ENCODE peak calls at places on chromosomes 13 and 19, in four cellular contexts. One of them, this sample, is unnamed. For H3K4me1, the result is how much of the 10 kb centered on the place peaks cover.

GRCh38 chr19:35136231-35136630 is 1.4 kb upstream of the LGI4 start:
- DNase-seq in psoas muscle: no peak
- DNase-seq in upper lobe of right lung: no peak
- DNase-seq in stomach: no peak
- DNase-seq in this sample: no peak

GRCh38 chr13:26497991-26498423 is 59.5 kb upstream of the WASF3 start:
- DNase-seq in psoas muscle: no peak
- DNase-seq in upper lobe of right lung: no peak
- DNase-seq in stomach: no peak
- DNase-seq in this sample: no peak

GRCh38 chr13:99859178-99860177 is 112.1 kb downstream of the ZIC5 start:
- DNase-seq in psoas muscle: no peak
- DNase-seq in upper lobe of right lung: no peak
- DNase-seq in stomach: no peak
- DNase-seq in this sample: no peak

GRCh38 chr13:113034451-113035208 is 65.6 kb downstream of the MCF2L start:
- DNase-seq in psoas muscle: no peak
- DNase-seq in upper lobe of right lung: no peak
- DNase-seq in stomach: peak
- DNase-seq in this sample: no peak

GRCh38 chr19:54560881-54561385 is 12.7 kb upstream of the LILRA2 start:
- DNase-seq in psoas muscle: no peak
- DNase-seq in upper lobe of right lung: no peak
- DNase-seq in stomach: no peak
- DNase-seq in this sample: no peak

GRCh38 chr19:39563408-39563807 is 23.4 kb upstream of the EID2 start:
- DNase-seq in psoas muscle: no peak
- DNase-seq in upper lobe of right lung: no peak
- DNase-seq in stomach: no peak
- DNase-seq in this sample: no peak

GRCh38 chr13:111972261-111972780 is 94.6 kb upstream of the SOX1 start:
- DNase-seq in psoas muscle: no peak
- DNase-seq in upper lobe of right lung: peak
- DNase-seq in stomach: no peak
- DNase-seq in this sample: no peak

GRCh38 chr13:113466321-113466836 is 13.1 kb upstream of the ADPRHL1 start:
- DNase-seq in psoas muscle: no peak
- DNase-seq in upper lobe of right lung: no peak
- DNase-seq in stomach: no peak
- DNase-seq in this sample: no peak

GRCh38 chr19:15841875-15842569 is 26.6 kb upstream of the OR10H1 start:
- DNase-seq in psoas muscle: no peak
- DNase-seq in upper lobe of right lung: no peak
- DNase-seq in stomach: no peak
- DNase-seq in this sample: no peak

GRCh38 chr13:62250501-62251175 is 835.0 kb upstream of the PCDH20 start:
- DNase-seq in psoas muscle: no peak
- DNase-seq in upper lobe of right lung: no peak
- DNase-seq in stomach: no peak
- DNase-seq in this sample: no peak

DNA sequence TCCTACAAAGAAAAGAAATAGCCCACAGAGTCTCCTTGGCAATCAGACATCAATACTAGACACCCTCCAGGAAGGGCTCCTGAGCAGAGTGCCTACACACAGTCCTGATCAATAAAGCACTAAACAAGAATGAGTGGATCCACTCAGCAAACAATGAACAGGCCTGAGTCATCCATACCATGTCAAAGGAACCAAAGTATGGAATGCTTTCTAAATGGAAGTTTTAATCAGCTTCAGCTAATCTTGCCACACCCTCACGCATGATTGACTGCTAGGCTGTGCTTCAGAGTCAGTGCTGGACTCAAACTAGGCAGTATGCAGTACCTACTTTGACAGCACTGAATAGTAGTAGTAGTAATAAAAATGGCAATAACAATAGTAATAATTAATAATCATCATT is 392.7 kb upstream of the HTR2A start:
- DNase-seq in psoas muscle: no peak
- DNase-seq in upper lobe of right lung: no peak
- DNase-seq in stomach: no peak
- DNase-seq in this sample: no peak
- H3K4me1 ChIP-seq in psoas muscle: under half
- H3K4me1 ChIP-seq in upper lobe of right lung: under half
- H3K4me1 ChIP-seq in stomach: under half
- H3K4me1 ChIP-seq in this sample: under half

DNA sequence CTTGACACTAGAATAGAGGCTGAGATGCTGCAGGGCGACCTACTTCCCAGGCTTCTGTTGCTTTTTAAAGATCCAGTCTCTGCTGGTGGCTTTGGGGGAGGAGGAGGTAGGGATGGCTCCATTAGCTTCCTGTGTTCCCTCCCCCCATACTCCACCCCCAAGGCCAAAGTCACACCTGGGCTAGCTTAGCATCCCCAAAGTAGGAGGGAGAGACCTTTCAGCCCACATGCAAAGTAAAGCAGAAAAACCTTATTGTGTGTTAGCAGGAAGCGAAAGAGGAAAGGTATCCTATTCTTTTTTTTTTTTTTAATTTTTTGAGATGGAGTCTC is 3.2 kb upstream of the TNPO2 start:
- DNase-seq in psoas muscle: no peak
- DNase-seq in upper lobe of right lung: no peak
- DNase-seq in stomach: no peak
- DNase-seq in this sample: no peak
- H3K4me1 ChIP-seq in psoas muscle: under half
- H3K4me1 ChIP-seq in upper lobe of right lung: under half
- H3K4me1 ChIP-seq in stomach: under half
- H3K4me1 ChIP-seq in this sample: under half

GRCh38 chr13:50587122-50587521 is 256.4 kb downstream of the DLEU7 start:
- DNase-seq in psoas muscle: no peak
- DNase-seq in upper lobe of right lung: no peak
- DNase-seq in stomach: no peak
- DNase-seq in this sample: no peak

GRCh38 chr13:50587839-50588373 is 255.6 kb downstream of the DLEU7 start:
- DNase-seq in psoas muscle: no peak
- DNase-seq in upper lobe of right lung: no peak
- DNase-seq in stomach: no peak
- DNase-seq in this sample: no peak

GRCh38 chr13:50589139-50589538 is 254.4 kb downstream of the DLEU7 start:
- DNase-seq in psoas muscle: no peak
- DNase-seq in upper lobe of right lung: no peak
- DNase-seq in stomach: no peak
- DNase-seq in this sample: no peak

GRCh38 chr13:50589651-50590054 is 253.8 kb downstream of the DLEU7 start:
- DNase-seq in psoas muscle: no peak
- DNase-seq in upper lobe of right lung: no peak
- DNase-seq in stomach: no peak
- DNase-seq in this sample: no peak

DNA sequence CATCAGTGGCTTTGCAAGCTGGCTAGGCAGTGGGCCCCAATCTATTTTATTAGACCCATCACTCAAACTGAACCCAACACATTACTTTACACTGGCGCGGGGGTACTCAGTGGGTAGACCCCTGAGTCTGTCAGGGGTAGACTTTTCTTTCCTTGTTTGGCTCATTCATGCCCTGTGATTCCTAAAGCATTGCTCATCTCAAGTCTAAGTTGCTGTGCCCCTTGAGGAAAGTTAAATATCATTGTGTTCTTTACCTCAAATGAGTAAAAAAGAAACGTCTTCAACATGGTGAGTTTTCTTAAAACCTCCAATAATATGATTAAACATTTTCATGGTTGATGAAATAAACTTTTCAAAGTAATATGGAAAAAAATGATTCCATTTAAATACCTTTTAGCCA is 254.8 kb downstream of the DLEU7 start:
- DNase-seq in psoas muscle: no peak
- DNase-seq in upper lobe of right lung: no peak
- DNase-seq in stomach: no peak
- DNase-seq in this sample: no peak
- H3K4me1 ChIP-seq in psoas muscle: under half
- H3K4me1 ChIP-seq in upper lobe of right lung: under half
- H3K4me1 ChIP-seq in stomach: under half
- H3K4me1 ChIP-seq in this sample: under half

GRCh38 chr13:41837668-41838067 is 123.2 kb downstream of the VWA8 start:
- DNase-seq in psoas muscle: no peak
- DNase-seq in upper lobe of right lung: no peak
- DNase-seq in stomach: no peak
- DNase-seq in this sample: no peak

GRCh38 chr13:41833201-41833600 is 127.7 kb downstream of the VWA8 start:
- DNase-seq in psoas muscle: no peak
- DNase-seq in upper lobe of right lung: no peak
- DNase-seq in stomach: no peak
- DNase-seq in this sample: no peak

GRCh38 chr13:41835871-41836270 is 125.0 kb downstream of the VWA8 start:
- DNase-seq in psoas muscle: no peak
- DNase-seq in upper lobe of right lung: no peak
- DNase-seq in stomach: no peak
- DNase-seq in this sample: no peak

DNA sequence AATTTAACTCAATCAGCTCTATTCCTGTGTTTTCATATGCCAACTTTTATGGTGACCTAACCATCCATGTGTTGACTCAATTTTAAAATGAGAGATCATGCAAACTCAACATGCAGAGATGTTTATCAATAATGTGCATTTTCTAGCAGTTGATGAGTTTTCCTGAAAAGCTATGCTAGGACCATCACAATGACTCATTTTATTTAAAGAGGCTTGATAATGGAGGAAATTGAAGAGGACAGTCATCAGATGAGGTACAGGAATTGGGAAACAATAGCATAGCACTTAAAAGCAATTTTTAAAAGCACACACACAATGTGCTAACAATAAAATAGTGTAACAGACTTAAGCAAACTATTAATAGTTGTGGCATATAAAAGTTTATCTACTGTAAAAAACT is 127.1 kb downstream of the VWA8 start:
- DNase-seq in psoas muscle: no peak
- DNase-seq in upper lobe of right lung: no peak
- DNase-seq in stomach: no peak
- DNase-seq in this sample: no peak
- H3K4me1 ChIP-seq in psoas muscle: under half
- H3K4me1 ChIP-seq in upper lobe of right lung: under half
- H3K4me1 ChIP-seq in stomach: under half
- H3K4me1 ChIP-seq in this sample: under half

GRCh38 chr13:75402787-75403186 is 79.2 kb downstream of the TBC1D4 start:
- DNase-seq in psoas muscle: peak
- DNase-seq in upper lobe of right lung: no peak
- DNase-seq in stomach: no peak
- DNase-seq in this sample: no peak
- H3K4me1 ChIP-seq in psoas muscle: half or more
- H3K4me1 ChIP-seq in upper lobe of right lung: under half
- H3K4me1 ChIP-seq in stomach: under half
- H3K4me1 ChIP-seq in this sample: under half

GRCh38 chr13:51603716-51604115 is 19.5 kb downstream of the WDFY2 start:
- DNase-seq in psoas muscle: no peak
- DNase-seq in upper lobe of right lung: no peak
- DNase-seq in stomach: no peak
- DNase-seq in this sample: no peak
- H3K4me1 ChIP-seq in psoas muscle: under half
- H3K4me1 ChIP-seq in upper lobe of right lung: under half
- H3K4me1 ChIP-seq in stomach: under half
- H3K4me1 ChIP-seq in this sample: under half

DNA sequence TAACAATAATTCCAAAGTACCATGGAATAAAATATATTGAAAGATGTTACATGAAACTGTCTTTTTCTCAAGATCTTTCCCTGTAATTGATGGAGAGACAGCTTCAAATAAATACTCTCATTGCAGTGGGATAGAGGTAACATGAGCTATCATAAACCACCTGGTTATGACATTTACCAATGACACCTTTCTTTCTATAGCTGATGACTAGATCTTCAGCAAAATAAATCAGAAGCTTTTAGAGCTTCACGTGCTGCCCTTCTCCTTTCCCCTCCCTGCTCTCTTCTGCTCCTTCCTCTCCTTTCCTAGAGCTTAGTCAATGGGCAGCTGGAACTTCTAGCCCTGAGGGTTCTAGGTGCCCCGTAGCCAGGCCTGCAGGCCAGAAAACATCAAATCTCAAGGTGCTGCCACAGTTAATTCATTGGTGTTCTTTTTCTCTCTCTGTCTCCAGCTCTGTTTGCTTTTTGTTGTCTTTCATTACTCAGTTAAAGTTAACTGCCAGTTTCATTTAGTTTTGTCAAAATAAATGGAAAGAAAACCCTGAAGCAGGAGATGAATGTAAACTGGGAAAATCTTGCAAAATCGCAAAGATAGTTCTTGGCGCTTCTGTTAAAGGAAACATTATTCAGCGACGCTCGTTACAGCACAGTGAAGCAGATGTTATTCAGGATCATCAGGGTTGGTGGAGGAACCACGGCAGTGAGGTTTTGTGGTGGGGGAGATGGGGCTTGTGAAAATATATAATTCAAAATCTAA is 8.3 kb upstream of the METTL21C start:
- DNase-seq in psoas muscle: no peak
- DNase-seq in upper lobe of right lung: no peak
- DNase-seq in stomach: no peak
- DNase-seq in this sample: no peak
- H3K4me1 ChIP-seq in psoas muscle: under half
- H3K4me1 ChIP-seq in upper lobe of right lung: under half
- H3K4me1 ChIP-seq in stomach: under half
- H3K4me1 ChIP-seq in this sample: under half

DNA sequence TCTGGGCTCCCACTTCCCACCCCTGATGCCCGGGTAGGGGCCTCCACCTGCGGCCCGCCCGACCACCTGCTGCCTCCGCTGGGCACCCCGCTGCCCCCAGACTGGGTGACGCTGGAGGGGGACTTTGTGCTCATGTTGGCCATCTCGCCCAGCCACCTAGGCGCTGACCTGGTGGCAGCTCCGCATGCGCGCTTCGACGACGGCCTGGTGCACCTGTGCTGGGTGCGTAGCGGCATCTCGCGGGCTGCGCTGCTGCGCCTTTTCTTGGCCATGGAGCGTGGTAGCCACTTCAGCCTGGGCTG is 7.9 kb downstream of the DBP start:
- DNase-seq in psoas muscle: peak
- DNase-seq in upper lobe of right lung: peak
- DNase-seq in stomach: no peak
- DNase-seq in this sample: no peak
- H3K4me1 ChIP-seq in psoas muscle: under half
- H3K4me1 ChIP-seq in upper lobe of right lung: under half
- H3K4me1 ChIP-seq in stomach: half or more
- H3K4me1 ChIP-seq in this sample: under half

DNA sequence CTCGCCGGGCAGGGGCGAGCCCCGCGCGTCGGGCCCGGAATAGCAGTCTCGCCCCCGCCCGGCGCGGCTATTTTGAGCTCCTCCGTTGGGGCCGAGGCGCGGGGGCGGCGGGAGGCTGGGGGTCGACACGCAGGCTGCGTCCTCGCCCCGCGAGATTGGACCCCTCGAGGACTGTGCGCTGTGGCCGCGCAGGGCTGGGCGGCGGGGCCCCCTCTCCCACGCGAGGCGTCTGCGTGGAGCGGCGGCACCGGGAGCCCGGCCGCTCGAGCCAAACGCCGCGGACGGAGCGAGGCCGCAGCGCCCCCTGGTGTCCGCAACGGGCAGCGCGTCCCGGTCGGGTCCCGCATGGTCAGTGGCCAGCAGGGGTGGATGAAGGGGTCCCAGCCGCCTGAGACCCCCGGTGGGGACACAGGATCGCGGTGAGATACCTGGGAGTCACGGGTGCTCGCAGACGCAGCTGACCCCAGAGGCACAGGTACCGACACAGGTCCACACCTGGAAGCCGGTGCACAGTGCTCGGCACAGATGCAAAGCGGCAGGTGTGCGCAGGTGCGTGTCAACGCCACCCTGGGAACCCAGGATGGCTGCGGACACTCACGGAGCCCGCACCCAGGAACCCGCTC is 2.2 kb upstream of the CIRBP start:
- DNase-seq in psoas muscle: peak
- DNase-seq in upper lobe of right lung: peak
- DNase-seq in stomach: peak
- DNase-seq in this sample: peak
- H3K4me1 ChIP-seq in psoas muscle: half or more
- H3K4me1 ChIP-seq in upper lobe of right lung: half or more
- H3K4me1 ChIP-seq in stomach: half or more
- H3K4me1 ChIP-seq in this sample: half or more